ENCODE peak calls at places on chromosomes 2 and 18, in eight cellular contexts. J is HepG2, V is cardiac muscle cell, H is esophagus squamous epithelium, Z is GM23338, G is glutamatergic neuron, X is progenitor cell of endocrine pancreas, I is AG04450. O is an unnamed sample.

GRCh38 chr2:20443276-20443920 is 3.5 kb upstream of the RHOB start:
- DNase-seq in V (peak), J (peak), X (no peak), Z (peak), G (no peak), H (no peak), I (no peak), O (no peak)

GRCh38 chr18:22826726-22827125 is 106.4 kb upstream of the RBBP8 start:
- DNase-seq in X (no peak), I (no peak), G (no peak), J (no peak), Z (no peak), H (no peak), V (peak), O (no peak)

GRCh38 chr2:48715956-48716355 is 39.6 kb downstream of the LHCGR start:
- DNase-seq in X (no peak), H (no peak), Z (no peak), G (no peak), I (peak), V (peak), J (no peak), O (no peak)

GRCh38 chr2:156383798-156384197 is 51.3 kb upstream of the NR4A2 start:
- DNase-seq in G (no peak), I (no peak), H (no peak), Z (no peak), V (no peak), X (no peak), J (no peak), O (no peak)

GRCh38 chr2:42369551-42370229 is 8.7 kb upstream of the COX7A2L start:
- DNase-seq in J (no peak), V (no peak), I (no peak), H (no peak), G (no peak), Z (no peak), X (no peak), O (no peak)

GRCh38 chr2:63811063-63811462 is 30.6 kb upstream of the UGP2 start:
- DNase-seq in V (no peak), G (no peak), H (no peak), Z (no peak), J (no peak), I (no peak), X (no peak), O (no peak)

GRCh38 chr2:183070942-183071844 is 7.4 kb upstream of the DUSP19 start:
- DNase-seq in V (peak), Z (peak), X (peak), J (peak), I (no peak), H (no peak), G (peak), O (no peak)

GRCh38 chr2:216119144-216119543 is 10.0 kb downstream of the XRCC5 start:
- DNase-seq in X (no peak), Z (no peak), V (no peak), I (no peak), H (no peak), G (no peak), J (no peak), O (no peak)

GRCh38 chr2:21715865-21716264 is 592.1 kb downstream of the TDRD15 start:
- DNase-seq in G (peak), V (no peak), I (no peak), J (no peak), Z (peak), X (no peak), H (no peak), O (no peak)

GRCh38 chr2:28978606-28979005 is 2.5 kb upstream of the TOGARAM2 start:
- DNase-seq in I (no peak), J (no peak), Z (no peak), V (no peak), H (no peak), G (no peak), X (no peak), O (no peak)

GRCh38 chr2:62383843-62384242 is 122.2 kb downstream of the TMEM17 start:
- DNase-seq in I (no peak), V (no peak), X (no peak), G (no peak), H (no peak), Z (no peak), J (no peak), O (no peak)

GRCh38 chr2:112257575-112257974 is 2.7 kb upstream of the ZC3H8 start:
- DNase-seq in I (no peak), Z (no peak), J (no peak), G (no peak), H (no peak), V (no peak), X (no peak), O (no peak)

GRCh38 chr2:129428086-129428660 is 551.3 kb upstream of the RAB6C start:
- DNase-seq in V (no peak), H (no peak), X (no peak), Z (no peak), G (no peak), J (no peak), I (no peak), O (no peak)

GRCh38 chr2:204027105-204027504 is 90.5 kb downstream of the ICOS start:
- DNase-seq in G (no peak), I (no peak), J (no peak), V (peak), X (no peak), H (no peak), Z (no peak), O (no peak)

GRCh38 chr18:42644729-42645131 is 470.8 kb downstream of the RIT2 start:
- DNase-seq in V (peak), J (no peak), I (no peak), G (no peak), H (no peak), X (no peak), Z (no peak), O (no peak)

GRCh38 chr2:5077479-5078089 is 614.6 kb upstream of the SOX11 start:
- DNase-seq in X (no peak), G (peak), H (no peak), I (no peak), J (no peak), V (no peak), Z (peak), O (no peak)

GRCh38 chr18:9319333-9319732 is 15.2 kb upstream of the TWSG1 start:
- DNase-seq in H (no peak), I (no peak), J (no peak), V (no peak), X (no peak), G (no peak), Z (no peak), O (no peak)

GRCh38 chr2:98348066-98348561 is 1.9 kb downstream of the CNGA3 start:
- DNase-seq in V (no peak), I (no peak), X (no peak), G (peak), Z (peak), H (no peak), J (no peak), O (no peak)

GRCh38 chr18:34866739-34867138 is 156.6 kb downstream of the DTNA start:
- DNase-seq in V (peak), G (no peak), H (no peak), I (no peak), Z (peak), X (no peak), J (no peak), O (no peak)
- TF ChIP-seq CTCF in V (peak), G (peak), H (no peak), I (peak), Z (peak), X (peak), J (peak), O (no peak)

DNA sequence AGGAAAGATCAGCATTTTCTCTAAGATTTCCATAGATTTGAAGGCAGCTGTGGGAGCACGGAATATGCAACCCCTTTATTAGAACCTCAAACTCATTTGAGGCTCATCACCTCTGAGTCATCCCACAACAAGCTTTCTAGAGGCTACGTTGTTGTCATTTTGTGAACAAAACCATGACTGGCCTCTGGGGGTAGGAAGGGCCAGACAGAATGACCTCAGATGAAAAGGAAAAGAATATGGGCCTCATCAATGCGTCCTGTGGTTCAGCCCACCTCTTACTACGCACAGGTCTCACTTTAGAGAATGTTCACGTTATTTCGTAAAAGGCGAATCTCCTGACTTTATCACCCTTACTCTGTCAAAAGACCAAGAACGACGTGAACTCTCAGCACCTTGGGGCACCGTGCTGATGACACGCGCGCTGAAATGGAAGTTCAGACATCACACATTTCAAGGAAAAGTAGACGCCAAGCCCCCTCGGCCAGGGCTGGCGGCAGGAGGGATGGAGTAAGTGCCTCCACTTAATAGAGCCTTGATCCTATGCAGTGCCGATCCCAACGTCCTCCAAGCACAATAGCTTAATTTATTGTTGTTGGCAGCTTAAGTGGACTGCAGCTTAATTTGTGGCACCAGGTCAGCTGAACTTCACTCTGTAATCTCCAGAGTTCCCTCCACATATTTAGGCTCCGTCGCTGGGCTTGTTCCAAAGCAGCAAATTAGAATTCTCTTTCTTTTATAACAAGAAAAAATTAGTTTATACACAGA is 208.3 kb downstream of the EIPR1 start:
- DNase-seq in J (no peak), X (no peak), I (no peak), Z (peak), H (no peak), G (no peak), V (peak), O (no peak)
- TF ChIP-seq CTCF in J (no peak), X (no peak), I (no peak), Z (no peak), H (no peak), G (no peak), V (no peak), O (no peak)

GRCh38 chr2:167764772-167765341 is 482.5 kb downstream of the STK39 start:
- DNase-seq in H (no peak), G (no peak), J (no peak), I (no peak), V (no peak), Z (no peak), X (no peak), O (no peak)

GRCh38 chr2:167756427-167756826 is 491.0 kb downstream of the STK39 start:
- DNase-seq in I (peak), G (no peak), Z (peak), X (no peak), J (peak), V (peak), H (no peak), O (no peak)

GRCh38 chr2:167758292-167758691 is 489.1 kb downstream of the STK39 start:
- DNase-seq in H (no peak), I (no peak), G (no peak), Z (peak), V (no peak), J (no peak), X (no peak), O (no peak)

GRCh38 chr2:167761465-167762136 is 485.8 kb downstream of the STK39 start:
- DNase-seq in H (no peak), X (no peak), G (no peak), Z (no peak), J (no peak), I (no peak), V (no peak), O (no peak)

GRCh38 chr2:167759531-167759930 is 487.9 kb downstream of the STK39 start:
- DNase-seq in X (no peak), I (no peak), V (no peak), H (no peak), Z (peak), J (peak), G (no peak), O (no peak)
- TF ChIP-seq CTCF in X (no peak), I (no peak), V (no peak), H (no peak), Z (peak), J (peak), G (no peak), O (no peak)

DNA sequence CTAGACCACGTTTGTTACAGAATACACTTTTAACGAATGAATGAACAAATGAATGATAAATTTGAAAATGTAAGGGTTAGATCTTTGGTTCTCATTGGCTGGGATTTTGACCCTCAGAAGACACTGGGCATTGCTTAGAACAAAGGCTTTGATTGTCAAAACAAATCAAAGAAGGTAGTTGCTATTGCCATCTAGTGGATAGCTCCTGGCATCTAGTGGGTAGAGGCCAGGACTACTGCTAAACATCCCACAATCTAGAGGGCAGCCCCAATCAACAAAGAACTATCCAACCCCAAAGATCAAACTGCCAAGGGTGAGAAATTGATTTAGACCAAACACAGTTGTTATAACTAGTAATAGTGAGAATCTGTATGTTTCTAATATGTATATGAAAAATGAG is 552.3 kb downstream of the KCNJ3 start:
- DNase-seq in G (no peak), Z (peak), H (no peak), V (no peak), X (no peak), I (no peak), J (peak), O (no peak)
- TF ChIP-seq CTCF in G (no peak), Z (peak), H (no peak), V (no peak), X (peak), I (no peak), J (peak), O (no peak)

DNA sequence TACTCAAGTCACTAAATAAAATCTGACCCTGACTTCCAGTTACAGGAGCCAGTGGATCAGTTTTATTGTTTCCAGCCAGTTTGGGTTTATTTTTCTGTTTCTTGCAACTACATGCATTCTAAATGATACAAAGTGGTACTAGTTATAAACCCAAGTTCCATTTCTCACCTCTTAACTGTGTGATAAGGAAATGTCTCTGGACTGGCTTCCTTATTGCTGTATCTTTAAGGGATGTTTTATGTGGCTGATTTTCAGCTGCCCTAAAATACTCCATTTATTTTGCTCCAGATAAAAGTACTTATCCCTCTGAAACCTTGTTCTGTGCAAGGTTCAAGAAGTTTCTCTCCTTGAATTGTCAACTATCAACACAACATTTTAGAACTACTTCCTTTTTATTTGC is 107.9 kb upstream of the DLX2 start:
- DNase-seq in Z (no peak), H (no peak), V (no peak), X (no peak), G (no peak), J (no peak), I (no peak), O (no peak)
- TF ChIP-seq CTCF in Z (no peak), H (no peak), V (no peak), X (no peak), G (no peak), J (no peak), I (no peak), O (no peak)

GRCh38 chr2:52934920-52935640 is 832.5 kb upstream of the CHAC2 start:
- DNase-seq in X (no peak), Z (no peak), J (no peak), V (no peak), I (no peak), H (no peak), G (no peak), O (no peak)

GRCh38 chr2:52929412-52929811 is 838.2 kb upstream of the CHAC2 start:
- DNase-seq in X (no peak), J (no peak), V (no peak), Z (no peak), G (no peak), I (no peak), H (no peak), O (no peak)

GRCh38 chr2:52933878-52934277 is 833.7 kb upstream of the CHAC2 start:
- DNase-seq in I (peak), X (no peak), H (no peak), Z (no peak), G (no peak), J (no peak), V (peak), O (no peak)

GRCh38 chr2:52934354-52934898 is 833.2 kb upstream of the CHAC2 start:
- DNase-seq in G (no peak), Z (no peak), I (peak), V (peak), J (peak), H (no peak), X (no peak), O (no peak)

GRCh38 chr2:52931660-52932059 is 835.9 kb upstream of the CHAC2 start:
- DNase-seq in X (no peak), G (no peak), V (no peak), I (no peak), J (no peak), Z (no peak), H (no peak), O (no peak)
- TF ChIP-seq CTCF in X (no peak), G (no peak), V (no peak), I (no peak), J (no peak), Z (no peak), H (no peak), O (no peak)